ENCODE peak calls at places on chromosomes 7 and 10, in eight cellular contexts. One of them, this sample, is unnamed.

GRCh38 chr10:43688348-43688892 is 39.7 kb upstream of the ZNF32 start:
- DNase-seq in tibial artery: no peak
- DNase-seq in neuronal stem cell: no peak
- DNase-seq in GM23248: no peak
- DNase-seq in left ventricle myocardium inferior: no peak
- DNase-seq in hepatocyte: no peak
- DNase-seq in testis: no peak
- DNase-seq in endothelial cell of umbilical vein: no peak
- DNase-seq in this sample: no peak

GRCh38 chr7:130912086-130912909 is 178.3 kb upstream of the KLF14 start:
- DNase-seq in tibial artery: no peak
- DNase-seq in neuronal stem cell: no peak
- DNase-seq in GM23248: peak; percentile 82
- DNase-seq in left ventricle myocardium inferior: no peak
- DNase-seq in hepatocyte: no peak
- DNase-seq in testis: no peak
- DNase-seq in endothelial cell of umbilical vein: peak; percentile 81
- DNase-seq in this sample: no peak

GRCh38 chr7:67462781-67463191 is 466.2 kb downstream of the TYW1 start:
- DNase-seq in tibial artery: no peak
- DNase-seq in neuronal stem cell: no peak
- DNase-seq in GM23248: no peak
- DNase-seq in left ventricle myocardium inferior: no peak
- DNase-seq in hepatocyte: peak; percentile 72
- DNase-seq in testis: peak; percentile 38
- DNase-seq in endothelial cell of umbilical vein: no peak
- DNase-seq in this sample: no peak

GRCh38 chr10:97969538-97969937 is 60.9 kb downstream of the CRTAC1 start:
- DNase-seq in tibial artery: no peak
- DNase-seq in neuronal stem cell: no peak
- DNase-seq in GM23248: no peak
- DNase-seq in left ventricle myocardium inferior: no peak
- DNase-seq in hepatocyte: no peak
- DNase-seq in testis: no peak
- DNase-seq in endothelial cell of umbilical vein: no peak
- DNase-seq in this sample: no peak

GRCh38 chr7:95687759-95688343 is 84.5 kb upstream of the DYNC1I1 start:
- DNase-seq in tibial artery: no peak
- DNase-seq in neuronal stem cell: peak; percentile 14
- DNase-seq in GM23248: peak; percentile 47
- DNase-seq in left ventricle myocardium inferior: no peak
- DNase-seq in hepatocyte: peak; percentile 52
- DNase-seq in testis: peak; percentile 36
- DNase-seq in endothelial cell of umbilical vein: peak; percentile 29
- DNase-seq in this sample: no peak

GRCh38 chr7:37235813-37236212 is 212.9 kb downstream of the ELMO1 start:
- DNase-seq in tibial artery: no peak
- DNase-seq in neuronal stem cell: no peak
- DNase-seq in GM23248: no peak
- DNase-seq in left ventricle myocardium inferior: no peak
- DNase-seq in hepatocyte: no peak
- DNase-seq in testis: no peak
- DNase-seq in endothelial cell of umbilical vein: no peak
- DNase-seq in this sample: no peak

GRCh38 chr10:86956195-86956840 is 1.1 kb downstream of the MMRN2 start:
- DNase-seq in tibial artery: peak; percentile 62
- DNase-seq in neuronal stem cell: no peak
- DNase-seq in GM23248: no peak
- DNase-seq in left ventricle myocardium inferior: no peak
- DNase-seq in hepatocyte: no peak
- DNase-seq in testis: no peak
- DNase-seq in endothelial cell of umbilical vein: peak; percentile 43
- DNase-seq in this sample: no peak

GRCh38 chr7:52053525-52053924 is 736.9 kb upstream of the COBL start:
- DNase-seq in tibial artery: no peak
- DNase-seq in neuronal stem cell: no peak
- DNase-seq in GM23248: no peak
- DNase-seq in left ventricle myocardium inferior: no peak
- DNase-seq in hepatocyte: no peak
- DNase-seq in testis: no peak
- DNase-seq in endothelial cell of umbilical vein: no peak
- DNase-seq in this sample: no peak

GRCh38 chr10:45470098-45471012 is 96.3 kb downstream of the ALOX5 start:
- DNase-seq in tibial artery: no peak
- DNase-seq in neuronal stem cell: no peak
- DNase-seq in GM23248: peak; percentile 47
- DNase-seq in left ventricle myocardium inferior: no peak
- DNase-seq in hepatocyte: peak; percentile 46
- DNase-seq in testis: no peak
- DNase-seq in endothelial cell of umbilical vein: peak; percentile 95
- DNase-seq in this sample: peak; percentile 28

GRCh38 chr10:61987951-61988379 is 86.5 kb downstream of the ARID5B start:
- DNase-seq in tibial artery: no peak
- DNase-seq in neuronal stem cell: no peak
- DNase-seq in GM23248: peak; percentile 46
- DNase-seq in left ventricle myocardium inferior: no peak
- DNase-seq in hepatocyte: no peak
- DNase-seq in testis: no peak
- DNase-seq in endothelial cell of umbilical vein: no peak
- DNase-seq in this sample: no peak

GRCh38 chr10:38054361-38054797 is 39.8 kb upstream of the ZNF37A start:
- DNase-seq in tibial artery: no peak
- DNase-seq in neuronal stem cell: no peak
- DNase-seq in GM23248: peak; percentile 70
- DNase-seq in left ventricle myocardium inferior: no peak
- DNase-seq in hepatocyte: peak; percentile 5
- DNase-seq in testis: no peak
- DNase-seq in endothelial cell of umbilical vein: no peak
- DNase-seq in this sample: no peak
- H3K9me3 ChIP-seq in tibial artery: peaks cover 75% of the 10 kb centered on the region
- H3K9me3 ChIP-seq in neuronal stem cell: peaks cover 46% of the 10 kb centered on the region
- H3K9me3 ChIP-seq in GM23248: no peaks in the 10 kb centered on the region
- H3K9me3 ChIP-seq in left ventricle myocardium inferior: peaks cover 65% of the 10 kb centered on the region
- H3K9me3 ChIP-seq in hepatocyte: peaks cover 56% of the 10 kb centered on the region
- H3K9me3 ChIP-seq in testis: no peaks in the 10 kb centered on the region
- H3K9me3 ChIP-seq in endothelial cell of umbilical vein: peaks cover 4% of the 10 kb centered on the region
- H3K9me3 ChIP-seq in this sample: peaks cover 52% of the 10 kb centered on the region

GRCh38 chr7:4003536-4003935 is 678.6 kb upstream of the FOXK1 start:
- DNase-seq in tibial artery: no peak
- DNase-seq in neuronal stem cell: no peak
- DNase-seq in GM23248: no peak
- DNase-seq in left ventricle myocardium inferior: no peak
- DNase-seq in hepatocyte: peak; percentile 23
- DNase-seq in testis: no peak
- DNase-seq in endothelial cell of umbilical vein: no peak
- DNase-seq in this sample: no peak
- H3K9me3 ChIP-seq in tibial artery: no peaks in the 10 kb centered on the region
- H3K9me3 ChIP-seq in neuronal stem cell: no peaks in the 10 kb centered on the region
- H3K9me3 ChIP-seq in GM23248: no peaks in the 10 kb centered on the region
- H3K9me3 ChIP-seq in left ventricle myocardium inferior: no peaks in the 10 kb centered on the region
- H3K9me3 ChIP-seq in hepatocyte: no peaks in the 10 kb centered on the region
- H3K9me3 ChIP-seq in testis: no peaks in the 10 kb centered on the region
- H3K9me3 ChIP-seq in endothelial cell of umbilical vein: no peaks in the 10 kb centered on the region
- H3K9me3 ChIP-seq in this sample: no peaks in the 10 kb centered on the region

DNA sequence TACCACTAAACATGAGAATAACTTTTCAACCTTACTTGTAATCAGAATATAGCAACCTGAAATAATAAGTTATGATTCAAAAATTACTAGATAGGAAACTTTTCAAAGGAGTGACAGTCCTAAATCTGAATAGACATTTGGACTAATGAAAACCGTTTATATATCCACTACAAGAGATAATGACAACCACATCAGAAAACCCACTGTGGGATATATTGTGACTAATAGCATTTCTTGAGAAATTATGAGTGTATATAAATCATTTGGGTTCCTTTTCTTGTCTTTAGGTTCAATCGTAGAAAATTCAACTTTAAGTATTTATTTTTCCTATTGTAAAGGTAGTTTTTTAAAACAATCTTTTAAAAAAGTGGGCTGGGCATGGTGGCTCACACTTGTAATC is 170.2 kb upstream of the PRSS58 start:
- DNase-seq in tibial artery: no peak
- DNase-seq in neuronal stem cell: no peak
- DNase-seq in GM23248: no peak
- DNase-seq in left ventricle myocardium inferior: no peak
- DNase-seq in hepatocyte: no peak
- DNase-seq in testis: no peak
- DNase-seq in endothelial cell of umbilical vein: no peak
- DNase-seq in this sample: no peak
- H3K9me3 ChIP-seq in tibial artery: no peaks in the 10 kb centered on the region
- H3K9me3 ChIP-seq in neuronal stem cell: no peaks in the 10 kb centered on the region
- H3K9me3 ChIP-seq in GM23248: no peaks in the 10 kb centered on the region
- H3K9me3 ChIP-seq in left ventricle myocardium inferior: no peaks in the 10 kb centered on the region
- H3K9me3 ChIP-seq in hepatocyte: no peaks in the 10 kb centered on the region
- H3K9me3 ChIP-seq in testis: no peaks in the 10 kb centered on the region
- H3K9me3 ChIP-seq in endothelial cell of umbilical vein: no peaks in the 10 kb centered on the region
- H3K9me3 ChIP-seq in this sample: no peaks in the 10 kb centered on the region

GRCh38 chr10:30392564-30392990 is 41.4 kb upstream of the MAP3K8 start:
- DNase-seq in tibial artery: peak; percentile 80
- DNase-seq in neuronal stem cell: peak; percentile 71
- DNase-seq in GM23248: peak; percentile 74
- DNase-seq in left ventricle myocardium inferior: peak; percentile 68
- DNase-seq in hepatocyte: peak; percentile 86
- DNase-seq in testis: peak; percentile 81
- DNase-seq in endothelial cell of umbilical vein: peak; percentile 61
- DNase-seq in this sample: peak; percentile 49
- H3K9me3 ChIP-seq in tibial artery: no peaks in the 10 kb centered on the region
- H3K9me3 ChIP-seq in neuronal stem cell: no peaks in the 10 kb centered on the region
- H3K9me3 ChIP-seq in GM23248: no peaks in the 10 kb centered on the region
- H3K9me3 ChIP-seq in left ventricle myocardium inferior: no peaks in the 10 kb centered on the region
- H3K9me3 ChIP-seq in hepatocyte: no peaks in the 10 kb centered on the region
- H3K9me3 ChIP-seq in testis: no peaks in the 10 kb centered on the region
- H3K9me3 ChIP-seq in endothelial cell of umbilical vein: no peaks in the 10 kb centered on the region
- H3K9me3 ChIP-seq in this sample: no peaks in the 10 kb centered on the region